ENCODE peak calls at places on chromosomes 5 and 9, in six cellular contexts. N is IMR-90, G is neuronal stem cell, B is mesenchymal stem cell, L is H1, C is trophoblast cell. M is an unnamed sample.

GRCh38 chr5:79471556-79471955 is 42.4 kb downstream of the HOMER1 start:
- DNase-seq in N (no peak), G (peak), B (no peak), L (no peak), C (no peak), M (peak)

GRCh38 chr9:83449166-83449565 is 89.0 kb downstream of the FRMD3 start:
- DNase-seq in N (no peak), G (no peak), B (no peak), L (no peak), C (no peak), M (no peak)

GRCh38 chr5:160330212-160330611 is 17.8 kb upstream of the CCNJL start:
- DNase-seq in N (no peak), G (no peak), B (no peak), L (no peak), C (no peak), M (no peak)

GRCh38 chr5:174556756-174557155 is 167.6 kb upstream of the MSX2 start:
- DNase-seq in N (peak), G (no peak), B (no peak), L (no peak), C (no peak), M (no peak)

GRCh38 chr5:92380069-92380770 is 997.1 kb upstream of the ARRDC3 start:
- DNase-seq in N (peak), G (no peak), B (peak), L (no peak), C (no peak), M (no peak)

GRCh38 chr5:110072646-110073045 is 382.9 kb downstream of the MAN2A1 start:
- DNase-seq in N (no peak), G (no peak), B (no peak), L (no peak), C (peak), M (no peak)

GRCh38 chr5:122915717-122916399 is 70.4 kb downstream of the SNX24 start:
- DNase-seq in N (no peak), G (no peak), B (peak), L (no peak), C (no peak), M (no peak)

GRCh38 chr9:134550584-134550983 is 91.0 kb upstream of the COL5A1 start:
- DNase-seq in N (no peak), G (no peak), B (no peak), L (no peak), C (no peak), M (no peak)

GRCh38 chr5:98570010-98570409 is 203.5 kb upstream of the RGMB start:
- DNase-seq in N (peak), G (no peak), B (peak), L (no peak), C (no peak), M (no peak)

GRCh38 chr5:154331924-154332323 is 113.9 kb upstream of the SAP30L start:
- DNase-seq in N (no peak), G (no peak), B (no peak), L (no peak), C (no peak), M (no peak)

GRCh38 chr5:154334406-154335041 is 111.3 kb upstream of the SAP30L start:
- DNase-seq in N (peak), G (no peak), B (peak), L (no peak), C (no peak), M (no peak)

GRCh38 chr5:154331267-154331666 is 114.5 kb upstream of the SAP30L start:
- DNase-seq in N (no peak), G (no peak), B (no peak), L (no peak), C (no peak), M (no peak)

GRCh38 chr5:154330097-154330667 is 115.6 kb upstream of the SAP30L start:
- DNase-seq in N (no peak), G (no peak), B (no peak), L (no peak), C (peak), M (no peak)

GRCh38 chr5:154333016-154333415 is 112.8 kb upstream of the SAP30L start:
- DNase-seq in N (no peak), G (no peak), B (no peak), L (no peak), C (no peak), M (no peak)
- H3K14ac ChIP-seq in N (no peak), G (no peak), B (no peak), L (no peak), C (no peak), M (no peak)

GRCh38 chr9:69495331-69495730 is 170.3 kb downstream of the ENTREP1 start:
- DNase-seq in N (no peak), G (no peak), B (no peak), L (no peak), C (no peak), M (no peak)
- H2AFZ ChIP-seq in N (no peak), G (no peak), B (no peak), L (no peak), C (no peak), M (no peak)

DNA sequence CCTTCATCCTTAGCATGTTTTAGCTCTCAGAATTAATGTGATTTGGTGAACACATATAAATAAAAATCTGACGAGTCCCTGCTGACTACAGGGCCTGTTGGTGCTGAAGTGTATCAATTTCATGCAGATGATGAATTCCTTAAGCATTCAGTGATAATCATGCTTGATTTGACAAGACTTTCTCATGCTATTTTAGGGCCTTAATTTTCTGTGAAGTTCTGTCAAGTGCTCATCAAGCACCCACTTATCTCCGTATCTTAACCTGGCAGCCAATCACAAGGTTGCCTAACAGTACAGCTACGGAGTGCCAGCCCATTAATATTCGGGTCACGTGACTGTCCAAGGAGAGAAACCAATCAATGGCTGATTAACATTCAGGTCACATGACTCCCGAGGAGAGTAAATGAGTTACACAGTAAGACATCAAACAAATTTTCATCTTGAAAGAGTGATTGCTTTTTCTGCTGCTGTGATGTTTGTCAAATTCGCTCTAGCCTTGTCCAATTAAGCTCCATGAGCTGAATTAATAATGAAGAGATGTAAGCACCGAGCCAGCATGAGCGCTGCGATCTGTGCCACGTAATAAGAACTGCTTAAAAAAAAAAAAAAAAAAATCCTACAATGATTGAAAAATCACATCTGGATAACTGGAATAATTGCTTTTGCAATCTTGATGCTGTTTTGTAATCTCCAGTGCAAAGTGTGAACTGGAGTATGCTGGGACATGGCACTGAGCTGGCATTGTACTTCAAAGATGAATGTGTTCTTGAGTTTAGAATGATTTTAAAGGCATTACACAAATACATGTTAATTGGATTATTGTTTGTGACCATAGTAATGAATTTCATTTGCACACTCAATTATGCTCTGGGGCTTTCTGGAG is 104.3 kb upstream of the SPATA31D4 start:
- DNase-seq in N (no peak), G (no peak), B (no peak), L (no peak), C (no peak), M (no peak)
- H3K4me2 ChIP-seq in N (no peak), G (no peak), B (no peak), L (no peak), C (no peak), M (no peak)

GRCh38 chr5:69000216-69000615 is 93.6 kb upstream of the SLC30A5 start:
- DNase-seq in N (no peak), G (no peak), B (no peak), L (no peak), C (peak), M (no peak)

GRCh38 chr5:68999181-68999580 is 94.6 kb upstream of the SLC30A5 start:
- DNase-seq in N (no peak), G (no peak), B (peak), L (no peak), C (peak), M (no peak)

GRCh38 chr5:68995847-68996204 is 98.0 kb upstream of the SLC30A5 start:
- DNase-seq in N (no peak), G (no peak), B (no peak), L (no peak), C (no peak), M (no peak)

GRCh38 chr5:68991279-68991678 is 102.5 kb upstream of the SLC30A5 start:
- DNase-seq in N (no peak), G (no peak), B (no peak), L (no peak), C (no peak), M (no peak)

DNA sequence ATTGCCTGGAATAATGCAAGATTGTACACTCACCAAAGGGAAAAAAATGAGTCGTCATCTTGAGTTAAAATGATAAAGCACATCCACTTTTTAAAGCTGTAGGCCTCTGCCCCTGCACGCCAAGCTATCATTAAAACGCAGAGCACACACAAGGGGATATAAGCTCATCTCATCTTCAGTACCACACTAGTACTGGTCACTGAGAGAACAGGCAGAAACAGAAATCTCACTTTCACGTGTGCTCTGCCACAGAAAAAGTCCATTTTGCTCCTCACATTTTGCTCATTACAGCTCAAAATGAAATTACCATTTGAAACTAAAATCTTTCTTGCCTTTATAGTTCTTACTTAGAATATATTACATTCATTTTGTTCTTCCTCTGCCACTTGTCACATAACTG is 99.2 kb upstream of the SLC30A5 start:
- DNase-seq in N (no peak), G (no peak), B (peak), L (no peak), C (no peak), M (no peak)
- H3K14ac ChIP-seq in N (no peak), G (no peak), B (no peak), L (no peak), C (no peak), M (no peak)